ENCODE peak calls at places on chromosomes 12 and 14, in six cellular contexts. S, A, L, K, X and R are unnamed samples.
A peak's percentile ranks its signal among the peaks of the same experiment; 100 is the strongest.

GRCh38 chr14:22420598-22421186 is 168.3 kb downstream of the DAD1 start:
- DNase-seq in S (no peak), A (no peak), L (no peak), K (no peak), X (no peak), R (no peak)

GRCh38 chr12:4114986-4115385 is 158.6 kb upstream of the CCND2 start:
- DNase-seq in S (no peak), A (no peak), L (no peak), K (no peak), X (no peak), R (no peak)

GRCh38 chr14:37618498-37619041 is 23.1 kb downstream of the TTC6 start:
- DNase-seq in S (no peak), A (no peak), L (no peak), K (no peak), X (no peak), R (no peak)

GRCh38 chr14:93089501-93090269 is 26.0 kb downstream of the ITPK1 start:
- DNase-seq in S (no peak), A (no peak), L (no peak), K (no peak), X (no peak), R (no peak)

GRCh38 chr14:72743626-72744025 is 150.3 kb downstream of the DPF3 start:
- DNase-seq in S (no peak), A (no peak), L (no peak), K (no peak), X (no peak), R (peak; percentile 40)

GRCh38 chr14:97056086-97056485 is 258.9 kb downstream of the VRK1 start:
- DNase-seq in S (no peak), A (no peak), L (no peak), K (no peak), X (no peak), R (no peak)

GRCh38 chr14:21070083-21070609 is at the start of gene ARHGEF40:
- DNase-seq in S (peak; percentile 88), A (peak; percentile 69), L (no peak), K (no peak), X (no peak), R (no peak)

GRCh38 chr14:68079941-68080697 is 260.5 kb downstream of the RAD51B start:
- DNase-seq in S (no peak), A (no peak), L (no peak), K (no peak), X (no peak), R (no peak)

GRCh38 chr12:107788281-107788680 is 13.8 kb downstream of the ASCL4 start:
- DNase-seq in S (no peak), A (no peak), L (no peak), K (no peak), X (no peak), R (no peak)

GRCh38 chr12:55925870-55926737 is 1.6 kb downstream of the PYM1 start:
- DNase-seq in S (no peak), A (no peak), L (no peak), K (no peak), X (peak; percentile 29), R (no peak)

GRCh38 chr12:108148521-108149074 is 19.5 kb downstream of the WSCD2 start:
- DNase-seq in S (no peak), A (no peak), L (no peak), K (no peak), X (no peak), R (no peak)

GRCh38 chr12:113862570-113863454 is 103.3 kb downstream of the RBM19 start:
- DNase-seq in S (no peak), A (no peak), L (peak; percentile 29), K (no peak), X (no peak), R (no peak)

GRCh38 chr12:110684322-110684836 is 4.5 kb downstream of the HVCN1 start:
- DNase-seq in S (peak; percentile 11), A (no peak), L (no peak), K (no peak), X (no peak), R (no peak)

GRCh38 chr12:70581199-70581598 is 56.0 kb downstream of the PTPRB start:
- DNase-seq in S (no peak), A (no peak), L (no peak), K (no peak), X (no peak), R (no peak)

GRCh38 chr12:70583251-70583650 is 54.0 kb downstream of the PTPRB start:
- DNase-seq in S (no peak), A (no peak), L (no peak), K (no peak), X (no peak), R (no peak)

GRCh38 chr12:70576341-70577282 is 60.6 kb downstream of the PTPRB start:
- DNase-seq in S (no peak), A (no peak), L (peak; percentile 70), K (no peak), X (peak; percentile 66), R (no peak)

GRCh38 chr12:70571705-70572269 is 65.4 kb downstream of the PTPRB start:
- DNase-seq in S (no peak), A (no peak), L (no peak), K (no peak), X (no peak), R (no peak)

GRCh38 chr12:70577283-70577634 is 60.0 kb downstream of the PTPRB start:
- DNase-seq in S (no peak), A (no peak), L (no peak), K (no peak), X (no peak), R (no peak)
- TF ChIP-seq CTCF in S (no peak), A (no peak), L (no peak), K (no peak), X (no peak), R (peak; percentile 37)

DNA sequence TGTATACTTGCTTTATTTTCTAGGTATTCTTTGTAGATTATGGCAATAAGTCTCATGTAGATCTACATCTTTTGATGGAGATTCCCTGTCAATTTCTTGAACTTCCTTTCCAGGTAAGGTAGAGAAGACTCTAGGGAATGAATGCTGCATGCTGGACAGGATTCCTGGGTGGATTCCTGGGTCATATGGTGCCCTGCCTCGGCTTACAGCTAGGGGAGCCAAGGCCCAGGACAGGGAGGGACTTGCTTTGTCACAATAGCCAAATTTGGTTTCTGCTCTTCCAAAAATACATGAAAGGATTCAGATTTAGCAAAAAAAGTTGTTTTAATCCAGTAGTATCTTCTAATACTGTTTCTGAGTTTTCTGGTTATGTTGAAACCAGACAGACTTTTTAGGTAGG is 59.5 kb upstream of the ASPG start:
- DNase-seq in S (no peak), A (no peak), L (no peak), K (no peak), X (no peak), R (no peak)
- TF ChIP-seq CTCF in S (no peak), A (no peak), L (no peak), K (no peak), X (peak; percentile 56), R (peak; percentile 48)

GRCh38 chr14:65622703-65623102 is 210.2 kb downstream of the FUT8 start:
- DNase-seq in S (no peak), A (no peak), L (no peak), K (no peak), X (no peak), R (no peak)
- TF ChIP-seq CTCF in S (no peak), A (no peak), L (peak; percentile 3), K (no peak), X (peak; percentile 21), R (no peak)

DNA sequence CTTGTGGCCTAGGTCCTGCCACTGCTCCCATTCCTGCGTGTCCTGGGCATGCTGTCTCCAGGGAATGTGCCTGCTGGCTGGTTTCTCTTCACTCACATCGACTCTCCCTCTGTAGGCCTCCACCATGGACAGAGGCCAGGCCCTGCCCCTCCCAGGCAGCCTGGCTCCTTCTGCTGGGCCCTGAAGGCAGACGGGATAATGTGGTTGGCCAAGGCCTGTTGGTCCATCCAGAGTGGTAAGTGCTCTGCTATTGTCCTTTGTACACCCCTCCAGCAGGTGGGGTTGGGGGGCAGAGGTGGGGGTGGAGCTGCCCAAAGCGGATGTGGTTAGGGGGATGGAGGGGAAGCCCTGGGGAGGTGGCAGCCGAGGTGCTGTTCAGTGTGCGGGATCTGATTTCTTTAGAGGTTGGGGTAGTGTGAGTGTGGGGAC is 9.5 kb upstream of the NR4A1 start:
- DNase-seq in S (peak; percentile 88), A (no peak), L (no peak), K (no peak), X (no peak), R (no peak)
- TF ChIP-seq CTCF in S (peak; percentile 20), A (no peak), L (no peak), K (peak; percentile 14), X (no peak), R (no peak)